ENCODE peak calls at places on chromosomes 3 and 15, in nine cellular contexts. Y is ACHN; O is iris pigment epithelial cell; A is activated CD4-positive, alpha-beta T cell treated with anti-CD3 and anti-CD28 coated beads for 48 hours; D is foreskin melanocyte; X is islet precursor cell; R is PC-3; K is retina; N is GM12892. G is an unnamed sample.

GRCh38 chr15:42955518-42955917 is 34.9 kb upstream of the TTBK2 start:
- DNase-seq in X (no peak), Y (no peak), O (peak), D (no peak), A (no peak), R (peak), K (no peak), N (no peak), G (no peak)

GRCh38 chr3:189170559-189170958 is 1.2 kb upstream of the TPRG1 start:
- DNase-seq in A (no peak), R (peak), D (no peak), O (peak), K (no peak), N (no peak), Y (no peak), X (no peak), G (no peak)

GRCh38 chr15:27082526-27082925 is 111.5 kb downstream of the GABRG3 start:
- DNase-seq in Y (no peak), R (no peak), K (no peak), D (no peak), X (no peak), A (no peak), O (no peak), N (no peak), G (no peak)

GRCh38 chr3:194647747-194648146 is 14.5 kb upstream of the TMEM44 start:
- DNase-seq in R (no peak), X (no peak), O (no peak), Y (no peak), K (no peak), N (no peak), A (no peak), D (no peak), G (no peak)

GRCh38 chr3:9810357-9810726 is 280 bp downstream of the TTLL3 start:
- DNase-seq in X (no peak), A (no peak), Y (no peak), N (no peak), O (no peak), D (peak), K (peak), R (no peak), G (no peak)

GRCh38 chr3:131283862-131284261 is 97.7 kb upstream of the NUDT16 start:
- DNase-seq in O (no peak), D (no peak), K (no peak), A (no peak), Y (no peak), R (no peak), X (no peak), N (no peak), G (no peak)

GRCh38 chr15:86101818-86102217 is 22.1 kb downstream of the AGBL1 start:
- DNase-seq in R (no peak), N (no peak), K (no peak), Y (no peak), D (no peak), O (no peak), A (no peak), X (no peak), G (no peak)

GRCh38 chr3:15271785-15272381 is 60.5 kb downstream of the SH3BP5 start:
- DNase-seq in D (no peak), R (no peak), N (peak), X (peak), O (no peak), A (peak), Y (no peak), K (no peak), G (no peak)

GRCh38 chr3:196166741-196167140 is 44.5 kb downstream of the ZDHHC19 start:
- DNase-seq in O (no peak), K (no peak), R (no peak), X (no peak), Y (no peak), D (no peak), A (peak), N (no peak), G (no peak)

GRCh38 chr15:96701443-96701842 is 370.9 kb downstream of the NR2F2 start:
- DNase-seq in O (no peak), R (no peak), A (no peak), D (no peak), N (no peak), K (no peak), X (no peak), Y (no peak), G (no peak)

GRCh38 chr3:33075996-33076395 is 20.9 kb downstream of the GLB1 start:
- DNase-seq in K (no peak), D (no peak), O (peak), R (no peak), X (no peak), N (no peak), A (no peak), Y (no peak), G (no peak)

GRCh38 chr3:157282261-157283191 is 122.6 kb upstream of the CCNL1 start:
- DNase-seq in X (no peak), D (peak), O (peak), Y (no peak), R (peak), K (no peak), A (no peak), N (no peak), G (no peak)

GRCh38 chr15:75763137-75763611 is 50.5 kb upstream of the CSPG4 start:
- DNase-seq in R (no peak), Y (no peak), X (no peak), O (no peak), K (no peak), A (no peak), N (no peak), D (no peak), G (no peak)

GRCh38 chr3:88807471-88808090 is 299.8 kb upstream of the EPHA3 start:
- DNase-seq in K (no peak), Y (no peak), O (peak), A (no peak), D (peak), R (peak), X (no peak), N (no peak), G (no peak)

GRCh38 chr3:42503957-42504333 is 1.5 kb downstream of the VIPR1 start:
- DNase-seq in Y (no peak), K (no peak), A (no peak), X (peak), O (no peak), D (no peak), N (no peak), R (no peak), G (no peak)

GRCh38 chr15:82646250-82647044 is 716 bp downstream of the CPEB1 start:
- DNase-seq in Y (no peak), O (no peak), R (no peak), A (peak), X (no peak), D (no peak), K (peak), N (no peak), G (no peak)

GRCh38 chr3:42117175-42118008 is 26.2 kb downstream of the TRAK1 start:
- DNase-seq in R (peak), O (peak), Y (peak), N (no peak), K (peak), D (no peak), A (no peak), X (peak), G (no peak)

GRCh38 chr3:132209860-132210259 is 107.3 kb upstream of the ACP3 start:
- DNase-seq in Y (no peak), K (no peak), A (no peak), X (no peak), N (no peak), R (no peak), D (no peak), O (no peak), G (no peak)

GRCh38 chr3:70647823-70648222 is 335.4 kb upstream of the MDFIC2 start:
- DNase-seq in A (no peak), X (no peak), O (no peak), Y (no peak), K (no peak), D (no peak), R (no peak), N (no peak), G (no peak)

GRCh38 chr15:44712108-44713005 is 1.0 kb downstream of the B2M start:
- DNase-seq in X (peak), A (peak), R (peak), N (no peak), D (peak), K (peak), Y (peak), O (peak), G (peak)

GRCh38 chr3:133573054-133573628 is 345 bp upstream of the CDV3 start:
- DNase-seq in R (peak), Y (peak), K (peak), A (peak), N (peak), X (peak), O (peak), D (peak), G (no peak)

GRCh38 chr3:63967675-63968611 is 55.4 kb downstream of the PSMD6 start:
- DNase-seq in N (no peak), O (peak), D (peak), Y (peak), K (peak), R (no peak), X (peak), A (peak), G (peak)

GRCh38 chr3:167493240-167493639 is 19.4 kb upstream of the SERPINI2 start:
- DNase-seq in O (no peak), N (no peak), D (no peak), K (no peak), A (no peak), X (peak), Y (peak), R (peak), G (no peak)

GRCh38 chr3:127628788-127629456 is at the start of gene PODXL2:
- DNase-seq in R (peak), D (no peak), Y (peak), A (peak), N (peak), K (peak), O (peak), X (peak), G (no peak)

GRCh38 chr15:90642464-90643300 is 74.5 kb upstream of the BLM start:
- DNase-seq in X (no peak), Y (no peak), R (no peak), A (no peak), K (no peak), D (no peak), N (no peak), O (no peak), G (no peak)

GRCh38 chr15:40785158-40785557 is 15.4 kb downstream of the C15orf62 start:
- DNase-seq in N (no peak), Y (no peak), R (peak), D (no peak), X (no peak), A (no peak), O (no peak), K (no peak), G (no peak)

GRCh38 chr15:88651971-88652370 is 13.2 kb downstream of the ISG20 start:
- DNase-seq in A (no peak), Y (no peak), R (no peak), K (no peak), N (no peak), O (no peak), X (no peak), D (no peak), G (no peak)

GRCh38 chr3:169348981-169349942 is 314.2 kb downstream of the MECOM start:
- DNase-seq in O (peak), K (no peak), X (no peak), N (no peak), D (no peak), A (no peak), R (peak), Y (peak), G (no peak)

GRCh38 chr15:92097473-92098178 is 244.1 kb downstream of the SLCO3A1 start:
- DNase-seq in N (no peak), R (peak), K (peak), O (peak), D (peak), X (peak), A (peak), Y (peak), G (peak)

GRCh38 chr3:13515786-13516783 is 32.8 kb upstream of the FBLN2 start:
- DNase-seq in N (no peak), D (no peak), X (no peak), K (no peak), A (no peak), Y (no peak), O (no peak), R (no peak), G (no peak)

GRCh38 chr3:114318295-114318694 is 24.5 kb downstream of the TIGIT start:
- DNase-seq in O (no peak), R (no peak), X (no peak), A (peak), K (no peak), Y (no peak), D (no peak), N (no peak), G (no peak)

G was measured in NCI-H524 treated with DMSO at 0.1 percent for 48 hours.